ENCODE peak calls at places on chromosomes 6 and 20, in seven cellular contexts. W is GM06990, E is right lobe of liver, H is BE2C, Z is glutamatergic neuron, J is tibial artery, G is psoas muscle. D is an unnamed sample.
A peak's percentile ranks its signal among the peaks of the same experiment; 100 is the strongest.

GRCh38 chr6:7604003-7604402 is 14.0 kb downstream of the SNRNP48 start:
- DNase-seq in W (no peak), Z (no peak), H (no peak), J (no peak), G (no peak), E (no peak), D (no peak)

GRCh38 chr20:61753196-61753942 is 312.3 kb downstream of the TAF4 start:
- DNase-seq in J (no peak), H (no peak), E (no peak), G (no peak), W (no peak), Z (peak; percentile 17), D (no peak)

GRCh38 chr6:122657601-122658000 is 47.4 kb downstream of the PKIB start:
- DNase-seq in Z (no peak), E (no peak), G (no peak), H (no peak), J (no peak), W (no peak), D (no peak)

GRCh38 chr6:117491916-117492315 is 9.4 kb downstream of the DCBLD1 start:
- DNase-seq in W (no peak), J (no peak), E (no peak), Z (no peak), G (no peak), H (no peak), D (no peak)

GRCh38 chr6:8240316-8240715 is 138.0 kb upstream of the EEF1E1 start:
- DNase-seq in E (no peak), Z (no peak), G (no peak), H (no peak), W (no peak), J (no peak), D (no peak)

GRCh38 chr20:31602779-31603441 is 2.2 kb upstream of the ID1 start:
- DNase-seq in G (no peak), H (peak; percentile 30), Z (no peak), J (no peak), E (no peak), W (peak; percentile 61), D (peak; percentile 16)

GRCh38 chr20:63017076-63017825 is 10.5 kb upstream of the BHLHE23 start:
- DNase-seq in J (no peak), W (no peak), G (no peak), Z (peak; percentile 18), H (peak; percentile 9), E (no peak), D (no peak)

GRCh38 chr6:149037026-149037734 is 280.3 kb upstream of the TAB2 start:
- DNase-seq in J (no peak), W (no peak), G (no peak), H (no peak), Z (peak; percentile 54), E (no peak), D (peak; percentile 48)

GRCh38 chr6:42394151-42394550 is 57.6 kb downstream of the TRERF1 start:
- DNase-seq in W (no peak), Z (no peak), J (peak; percentile 34), H (no peak), G (no peak), E (peak; percentile 38), D (no peak)

GRCh38 chr6:80508885-80509630 is 402.6 kb downstream of the BCKDHB start:
- DNase-seq in E (no peak), H (no peak), Z (no peak), J (no peak), G (no peak), W (no peak), D (no peak)

GRCh38 chr20:24481188-24481587 is 11.8 kb downstream of the SYNDIG1 start:
- DNase-seq in J (no peak), E (no peak), H (no peak), G (no peak), Z (no peak), W (no peak), D (no peak)

GRCh38 chr20:53707341-53708102 is 113.9 kb upstream of the ZNF217 start:
- DNase-seq in G (no peak), W (peak; percentile 42), E (no peak), H (no peak), Z (no peak), J (no peak), D (no peak)

GRCh38 chr6:42142118-42142835 is at the start of gene C6orf132:
- DNase-seq in E (no peak), H (peak; percentile 70), G (peak; percentile 30), Z (peak; percentile 65), J (peak; percentile 70), W (no peak), D (peak; percentile 71)

GRCh38 chr20:58709703-58710039 is 17.1 kb downstream of the NPEPL1 start:
- DNase-seq in J (no peak), H (no peak), E (no peak), W (no peak), Z (no peak), G (no peak), D (no peak)

GRCh38 chr20:2023151-2023550 is 29.3 kb upstream of the PDYN start:
- DNase-seq in E (no peak), W (no peak), H (no peak), G (no peak), Z (no peak), J (no peak), D (no peak)

GRCh38 chr6:87575423-87575822 is 14.4 kb downstream of the RARS2 start:
- DNase-seq in J (no peak), G (no peak), E (no peak), Z (no peak), H (no peak), W (no peak), D (no peak)

GRCh38 chr20:19936801-19937583 is 80.2 kb upstream of the NAA20 start:
- DNase-seq in H (no peak), W (no peak), Z (no peak), E (no peak), G (no peak), J (no peak), D (no peak)

GRCh38 chr6:152356659-152357058 is 280.5 kb downstream of the SYNE1 start:
- DNase-seq in E (no peak), W (peak; percentile 16), Z (no peak), J (no peak), H (no peak), G (no peak), D (no peak)

GRCh38 chr20:40689100-40689942 is at the start of gene MAFB:
- DNase-seq in H (peak; percentile 90), E (peak; percentile 97), G (peak; percentile 94), Z (peak; percentile 91), J (peak; percentile 97), W (peak; percentile 81), D (peak; percentile 90)

GRCh38 chr6:113837170-113837569 is 20.0 kb upstream of the MARCKS start:
- DNase-seq in Z (no peak), W (no peak), J (no peak), E (no peak), G (no peak), H (no peak), D (no peak)

GRCh38 chr6:97443408-97444080 is 160.5 kb upstream of the MMS22L start:
- DNase-seq in Z (no peak), H (no peak), W (no peak), E (no peak), J (no peak), G (no peak), D (no peak)

GRCh38 chr6:42049116-42049809 is 1.1 kb upstream of the TAF8 start:
- DNase-seq in W (peak; percentile 47), E (peak; percentile 52), H (no peak), J (peak; percentile 69), Z (no peak), G (peak; percentile 25), D (no peak)

GRCh38 chr6:137873273-137873762 is 6.3 kb downstream of the TNFAIP3 start:
- DNase-seq in H (no peak), J (peak; percentile 84), G (peak; percentile 66), E (peak; percentile 90), Z (no peak), W (peak; percentile 79), D (no peak)

GRCh38 chr20:46040902-46041535 is 12.0 kb downstream of the SLC12A5 start:
- DNase-seq in E (no peak), H (no peak), J (no peak), W (no peak), G (no peak), Z (no peak), D (peak; percentile 98)

GRCh38 chr6:89681983-89682564 is 43.5 kb upstream of the LYRM2 start:
- DNase-seq in E (no peak), Z (no peak), W (no peak), J (no peak), H (no peak), G (no peak), D (no peak)

GRCh38 chr6:89680150-89680549 is 41.6 kb upstream of the LYRM2 start:
- DNase-seq in J (no peak), E (no peak), W (no peak), G (no peak), H (no peak), Z (no peak), D (no peak)

GRCh38 chr6:89680551-89680950 is 42.0 kb upstream of the LYRM2 start:
- DNase-seq in Z (no peak), G (no peak), W (no peak), J (no peak), E (no peak), H (no peak), D (no peak)

GRCh38 chr6:89679215-89680120 is 40.9 kb upstream of the LYRM2 start:
- DNase-seq in H (no peak), G (no peak), J (no peak), E (no peak), Z (no peak), W (no peak), D (no peak)

GRCh38 chr6:89682991-89683390 is 44.4 kb upstream of the LYRM2 start:
- DNase-seq in W (no peak), Z (no peak), G (no peak), E (no peak), H (no peak), J (no peak), D (no peak)
- TF ChIP-seq CTCF in W (no peak), Z (no peak), G (no peak), E (no peak), H (no peak), J (no peak), D (no peak)

GRCh38 chr20:37757550-37757949 is 63.7 kb downstream of the CTNNBL1 start:
- DNase-seq in E (no peak), Z (no peak), G (no peak), H (peak; percentile 35), W (no peak), J (no peak), D (no peak)
- TF ChIP-seq CTCF in E (no peak), Z (no peak), G (peak; percentile 41), H (peak; percentile 55), W (peak; percentile 19), J (no peak), D (no peak)

GRCh38 chr6:68225729-68226128 is 409.4 kb upstream of the ADGRB3 start:
- DNase-seq in H (no peak), G (no peak), E (no peak), Z (no peak), W (no peak), J (no peak), D (no peak)

GRCh38 chr6:68229566-68229965 is 405.5 kb upstream of the ADGRB3 start:
- DNase-seq in Z (no peak), E (no peak), W (no peak), G (no peak), J (no peak), H (no peak), D (no peak)

GRCh38 chr6:68226460-68226859 is 408.6 kb upstream of the ADGRB3 start:
- DNase-seq in H (no peak), G (no peak), E (no peak), J (no peak), Z (peak; percentile 16), W (no peak), D (no peak)
- TF ChIP-seq CTCF in H (peak; percentile 49), G (no peak), E (no peak), J (no peak), Z (peak; percentile 49), W (peak; percentile 34), D (peak; percentile 48)

GRCh38 chr20:18793625-18794427 is 19.8 kb upstream of the SCP2D1 start:
- DNase-seq in J (peak; percentile 92), E (peak; percentile 91), H (peak; percentile 86), W (peak; percentile 85), G (peak; percentile 87), Z (peak; percentile 82), D (peak; percentile 74)
- TF ChIP-seq CTCF in J (no peak), E (no peak), H (peak; percentile 42), W (peak; percentile 28), G (no peak), Z (no peak), D (no peak)